ENCODE peak calls at places on chromosomes 7 and 10, in ten cellular contexts. W is small intestine; L is activated CD4-positive, alpha-beta T cell treated with anti-CD3 and anti-CD28 coated beads for 36 hours; S is Kasumi-1; H is T-helper 9 cell; E is ecto neural progenitor cell; T is H54; U is NCI-H524; Z is stimulated activated CD8-positive, alpha-beta memory T cell treated with anti-CD3 and anti-CD28 coated beads, Interleukin-7, amount 100 ng/mL, for 4 hours; J is posterior vena cava. C is an unnamed sample.

GRCh38 chr10:71442859-71443570 is 46.3 kb downstream of the CDH23 start:
- DNase-seq in W (no peak), L (no peak), S (no peak), H (no peak), E (no peak), T (no peak), U (no peak), Z (no peak), J (no peak), C (no peak)

GRCh38 chr7:93092757-93093370 is 24.9 kb downstream of the SAMD9 start:
- DNase-seq in W (peak; percentile 35), L (no peak), S (peak; percentile 17), H (no peak), E (no peak), T (no peak), U (no peak), Z (no peak), J (no peak), C (no peak)

GRCh38 chr7:134520130-134520529 is 7.2 kb upstream of the AKR1B10 start:
- DNase-seq in W (no peak), L (no peak), S (peak; percentile 24), H (no peak), E (no peak), T (no peak), U (no peak), Z (no peak), J (no peak), C (no peak)

GRCh38 chr10:24519950-24520349 is 203.7 kb downstream of the ARHGAP21 start:
- DNase-seq in W (no peak), L (peak; percentile 61), S (no peak), H (peak; percentile 5), E (no peak), T (no peak), U (no peak), Z (no peak), J (no peak), C (no peak)

GRCh38 chr10:75612904-75613684 is 181.7 kb downstream of the LRMDA start:
- DNase-seq in W (no peak), L (no peak), S (peak; percentile 99), H (no peak), E (no peak), T (no peak), U (no peak), Z (no peak), J (no peak), C (no peak)

GRCh38 chr7:74082770-74083116 is 861 bp upstream of the LIMK1 start:
- DNase-seq in W (no peak), L (no peak), S (no peak), H (no peak), E (no peak), T (no peak), U (no peak), Z (no peak), J (no peak), C (no peak)

GRCh38 chr10:29734980-29735627 is 100.3 kb upstream of the SVIL start:
- DNase-seq in W (peak; percentile 61), L (peak; percentile 72), S (peak; percentile 60), H (peak; percentile 25), E (peak; percentile 69), T (peak; percentile 56), U (no peak), Z (peak; percentile 47), J (peak; percentile 94), C (no peak)

GRCh38 chr7:115851291-115851690 is 179.3 kb downstream of the TFEC start:
- DNase-seq in W (peak; percentile 18), L (no peak), S (peak; percentile 77), H (no peak), E (no peak), T (no peak), U (peak; percentile 25), Z (no peak), J (no peak), C (peak; percentile 57)

C was measured in NCI-H446 treated with DMSO at 0.1 percent for 48 hours.